ENCODE peak calls at places on chromosomes 11 and 22, in seven cellular contexts. Q is bronchial epithelial cell, K is GM23248, B is heart right ventricle, C is thoracic aorta, G is fibroblast of lung, O is upper lobe of left lung. J is an unnamed sample.

GRCh38 chr11:128346808-128347207 is 240.6 kb downstream of the ETS1 start:
- DNase-seq in C (no peak), G (peak; percentile 46), Q (peak; percentile 94), O (no peak), B (no peak), K (peak; percentile 64), J (no peak)

GRCh38 chr11:130511765-130512164 is 63.3 kb downstream of the ADAMTS15 start:
- DNase-seq in G (no peak), B (no peak), C (no peak), O (no peak), Q (peak; percentile 88), K (peak; percentile 65), J (no peak)

GRCh38 chr11:68911731-68912130 is 8.0 kb downstream of the IGHMBP2 start:
- DNase-seq in Q (no peak), G (no peak), K (no peak), B (no peak), C (no peak), O (no peak), J (no peak)

GRCh38 chr11:63508009-63508408 is 2.1 kb downstream of the LGALS12 start:
- DNase-seq in Q (no peak), G (no peak), O (peak; percentile 75), B (peak; percentile 55), K (peak; percentile 14), C (no peak), J (peak; percentile 75)

GRCh38 chr22:49670610-49671330 is 156.9 kb downstream of the BRD1 start:
- DNase-seq in O (peak; percentile 20), C (no peak), K (no peak), Q (no peak), B (peak; percentile 11), G (no peak), J (peak; percentile 88)

GRCh38 chr11:67649634-67650540 is 643 bp downstream of the ACY3 start:
- DNase-seq in Q (no peak), B (no peak), C (no peak), O (no peak), K (no peak), G (no peak), J (no peak)

GRCh38 chr11:9386901-9387300 is 2.4 kb downstream of the IPO7 start:
- DNase-seq in G (no peak), C (no peak), K (no peak), Q (no peak), O (no peak), B (no peak), J (no peak)

GRCh38 chr11:130737866-130738431 is 178.3 kb downstream of the SNX19 start:
- DNase-seq in G (peak; percentile 77), Q (peak; percentile 83), B (peak; percentile 74), C (no peak), O (no peak), K (peak; percentile 73), J (no peak)

GRCh38 chr22:40240671-40241070 is 62.9 kb downstream of the TNRC6B start:
- DNase-seq in O (no peak), C (no peak), K (no peak), G (no peak), B (no peak), Q (peak; percentile 67), J (no peak)

GRCh38 chr22:35467788-35468187 is 67.8 kb downstream of the MCM5 start:
- DNase-seq in O (peak; percentile 67), K (peak; percentile 44), G (peak; percentile 70), B (peak; percentile 75), C (peak; percentile 23), Q (no peak), J (peak; percentile 79)

GRCh38 chr11:123159146-123159857 is 35.7 kb downstream of the CLMP start:
- DNase-seq in B (no peak), O (peak; percentile 84), K (no peak), C (no peak), G (no peak), Q (peak; percentile 79), J (no peak)

GRCh38 chr11:67240575-67241389 is 25.5 kb upstream of the GRK2 start:
- DNase-seq in G (peak; percentile 63), O (peak; percentile 75), Q (peak; percentile 76), K (peak; percentile 92), B (peak; percentile 71), C (peak; percentile 54), J (no peak)

GRCh38 chr11:111736191-111736590 is 30.0 kb downstream of the PPP2R1B start:
- DNase-seq in Q (no peak), K (peak; percentile 85), C (no peak), G (peak; percentile 75), O (no peak), B (no peak), J (no peak)

GRCh38 chr11:77151804-77152513 is 23.9 kb downstream of the MYO7A start:
- DNase-seq in B (no peak), K (no peak), Q (no peak), C (no peak), O (no peak), G (no peak), J (no peak)

GRCh38 chr11:28086569-28086968 is 21.4 kb downstream of the KIF18A start:
- DNase-seq in B (no peak), C (no peak), O (no peak), G (peak; percentile 89), Q (peak; percentile 89), K (peak; percentile 83), J (no peak)

GRCh38 chr22:50160947-50161346 is 9.6 kb upstream of the PANX2 start:
- DNase-seq in O (no peak), Q (no peak), G (no peak), B (no peak), K (no peak), C (no peak), J (peak; percentile 78)

GRCh38 chr22:29480512-29481264 is 670 bp downstream of the NEFH start:
- DNase-seq in B (no peak), C (no peak), G (peak; percentile 80), K (peak; percentile 65), O (no peak), Q (peak; percentile 14), J (peak; percentile 87)

GRCh38 chr11:130980463-130980862 is 64.2 kb upstream of the SNX19 start:
- DNase-seq in K (no peak), B (no peak), G (no peak), Q (no peak), O (no peak), C (no peak), J (no peak)

GRCh38 chr11:9206496-9206895 is 58.7 kb downstream of the DENND5A start:
- DNase-seq in Q (no peak), G (peak; percentile 28), K (peak; percentile 83), O (no peak), B (no peak), C (no peak), J (no peak)

GRCh38 chr11:60931897-60932296 is 7.6 kb downstream of the TMEM132A start:
- DNase-seq in Q (no peak), G (no peak), C (no peak), K (no peak), O (no peak), B (no peak), J (peak; percentile 49)
- H3K36me3 ChIP-seq in Q (peaks cover 32% of the 10 kb centered on the region), G (no peaks in the 10 kb centered on the region), C (no peaks in the 10 kb centered on the region), K (no peaks in the 10 kb centered on the region), O (no peaks in the 10 kb centered on the region), B (no peaks in the 10 kb centered on the region), J (peaks cover 18% of the 10 kb centered on the region)

DNA sequence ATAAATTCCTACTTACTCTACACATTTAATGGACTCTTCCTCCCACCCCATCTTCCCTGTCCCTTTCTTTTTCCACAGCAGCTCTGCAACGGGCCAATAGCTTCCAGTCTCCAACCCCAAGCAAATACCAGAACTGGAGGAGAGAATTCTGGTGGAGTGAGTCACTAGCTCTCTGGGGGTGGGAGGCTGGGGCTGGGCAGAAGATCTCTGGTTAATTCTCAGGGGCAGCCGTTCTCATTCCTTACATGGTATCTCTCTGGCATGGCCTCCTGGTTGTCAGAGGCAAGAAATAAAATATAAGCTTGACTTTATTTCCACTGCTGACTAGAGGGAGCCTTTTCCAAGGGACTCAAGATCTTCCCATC is 90.4 kb upstream of the PARVA start:
- DNase-seq in C (peak; percentile 41), O (no peak), Q (peak; percentile 81), G (peak; percentile 94), K (peak; percentile 95), B (no peak), J (no peak)
- H3K36me3 ChIP-seq in C (no peaks in the 10 kb centered on the region), O (no peaks in the 10 kb centered on the region), Q (peaks cover 1% of the 10 kb centered on the region), G (no peaks in the 10 kb centered on the region), K (no peaks in the 10 kb centered on the region), B (no peaks in the 10 kb centered on the region), J (no peaks in the 10 kb centered on the region)

GRCh38 chr22:37028692-37029674 is 9.4 kb downstream of the MPST start:
- DNase-seq in G (no peak), C (no peak), O (no peak), Q (no peak), K (no peak), B (no peak), J (no peak)
- H3K36me3 ChIP-seq in G (peaks cover 8% of the 10 kb centered on the region), C (peaks cover 51% of the 10 kb centered on the region), O (peaks cover 3% of the 10 kb centered on the region), Q (peaks cover 25% of the 10 kb centered on the region), K (no peaks in the 10 kb centered on the region), B (peaks cover 4% of the 10 kb centered on the region), J (peaks cover 11% of the 10 kb centered on the region)

DNA sequence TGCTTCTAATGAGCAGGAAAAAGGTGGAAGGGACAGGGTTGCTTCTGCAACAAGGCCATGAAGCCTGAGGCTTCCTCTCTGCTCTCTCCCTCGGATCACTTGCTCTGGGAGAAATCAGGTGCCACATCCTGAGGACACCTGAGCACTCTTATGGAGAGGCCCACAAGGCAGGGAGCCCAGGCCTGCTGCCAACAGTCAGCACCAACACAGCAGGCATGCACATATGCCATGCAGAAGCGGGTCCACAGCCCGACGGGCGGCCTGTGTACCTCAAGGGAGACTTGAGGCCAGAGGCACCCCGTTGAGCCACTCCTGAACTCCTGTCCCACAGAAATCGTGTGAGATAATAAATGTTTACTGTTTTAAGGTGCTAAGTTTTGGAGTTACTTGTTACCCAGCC is 9.5 kb downstream of the TTLL12 start:
- DNase-seq in O (peak; percentile 65), B (no peak), G (no peak), Q (no peak), C (no peak), K (no peak), J (no peak)
- H3K36me3 ChIP-seq in O (peaks cover 10% of the 10 kb centered on the region), B (no peaks in the 10 kb centered on the region), G (peaks cover 30% of the 10 kb centered on the region), Q (peaks cover 59% of the 10 kb centered on the region), C (peaks cover 35% of the 10 kb centered on the region), K (no peaks in the 10 kb centered on the region), J (peaks cover 38% of the 10 kb centered on the region)

DNA sequence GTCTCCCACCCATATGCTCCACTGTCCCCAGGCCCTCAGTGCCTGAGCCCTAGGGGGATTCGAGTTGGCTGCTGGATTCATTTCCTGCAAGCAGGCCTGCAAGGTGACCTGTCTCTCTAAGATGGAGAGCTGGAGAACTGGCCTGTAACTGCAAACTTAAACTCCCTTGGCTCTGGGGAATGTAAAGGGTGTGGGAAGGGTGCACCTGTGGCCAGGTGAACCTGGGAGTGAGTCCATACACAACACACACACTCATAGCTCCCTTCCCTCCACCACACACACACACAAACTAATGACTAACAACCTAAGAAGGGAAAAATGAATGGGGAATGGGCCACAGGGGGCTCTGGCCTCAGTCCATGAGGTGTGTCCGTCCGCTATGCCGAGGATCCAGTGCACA is 14.5 kb downstream of the SMTNL1 start:
- DNase-seq in O (no peak), C (no peak), G (no peak), B (no peak), Q (no peak), K (no peak), J (no peak)
- H3K36me3 ChIP-seq in O (peaks cover 37% of the 10 kb centered on the region), C (peaks cover 54% of the 10 kb centered on the region), G (peaks cover 15% of the 10 kb centered on the region), B (no peaks in the 10 kb centered on the region), Q (no peaks in the 10 kb centered on the region), K (peaks cover 17% of the 10 kb centered on the region), J (peaks cover 14% of the 10 kb centered on the region)